ENCODE peak calls at places on chromosome 1, in eight cellular contexts. Y is K562, D is GM23248, M is mammary epithelial cell, H is HCT116, V is endothelial cell of umbilical vein, A is PC-9, C is neural progenitor cell. X is an unnamed sample. For H3K9me3 and H3K4me1, the result is how much of the 10 kb centered on the place peaks cover.

GRCh38 chr1:25657121-25657521 is 40.5 kb downstream of the MAN1C1 start:
- DNase-seq in V (peak), Y (no peak), D (no peak), A (no peak), H (no peak), C (no peak), M (no peak), X (no peak)

GRCh38 chr1:211259596-211260126 is 495 bp downstream of the RCOR3 start:
- DNase-seq in C (no peak), H (no peak), V (no peak), M (no peak), Y (peak), D (peak), A (no peak), X (peak)

GRCh38 chr1:9009438-9010366 is 16.5 kb downstream of the SLC2A7 start:
- DNase-seq in Y (peak), M (no peak), H (no peak), V (peak), A (peak), D (peak), C (peak), X (peak)

GRCh38 chr1:74731399-74732052 is 1.3 kb downstream of the CRYZ start:
- DNase-seq in H (no peak), A (no peak), Y (peak), C (no peak), M (no peak), V (peak), D (peak), X (peak)

GRCh38 chr1:26349886-26350244 is 4.1 kb downstream of the CRYBG2 start:
- DNase-seq in H (no peak), A (no peak), M (no peak), D (no peak), C (no peak), V (no peak), Y (no peak), X (no peak)

GRCh38 chr1:156025873-156026272 is 5.1 kb upstream of the SSR2 start:
- DNase-seq in H (peak), V (peak), C (peak), M (no peak), Y (peak), A (no peak), D (peak), X (peak)

GRCh38 chr1:234647758-234648157 is 37.8 kb upstream of the IRF2BP2 start:
- DNase-seq in A (no peak), V (no peak), D (peak), M (peak), H (no peak), Y (no peak), C (no peak), X (no peak)

GRCh38 chr1:183139281-183139942 is 46.7 kb upstream of the LAMC2 start:
- DNase-seq in Y (no peak), D (peak), C (no peak), H (no peak), M (peak), V (peak), A (peak), X (peak)

GRCh38 chr1:225578247-225578646 is 74.7 kb downstream of the ENAH start:
- DNase-seq in H (no peak), A (no peak), Y (no peak), M (no peak), V (no peak), C (no peak), D (peak), X (no peak)

GRCh38 chr1:39117985-39118384 is 86.5 kb upstream of the MACF1 start:
- DNase-seq in Y (no peak), D (no peak), H (no peak), V (no peak), M (no peak), C (no peak), A (no peak), X (no peak)

GRCh38 chr1:172322219-172323061 is 98.0 kb upstream of the C1orf105 start:
- DNase-seq in H (no peak), A (no peak), Y (no peak), V (peak), D (peak), M (peak), C (no peak), X (peak)

GRCh38 chr1:19666139-19666465 is 1.4 kb downstream of the HTR6 start:
- DNase-seq in V (no peak), M (no peak), A (no peak), C (no peak), Y (no peak), H (no peak), D (no peak), X (no peak)

GRCh38 chr1:201184734-201185453 is 5.7 kb upstream of the IGFN1 start:
- DNase-seq in V (peak), A (peak), H (peak), D (peak), M (peak), Y (peak), C (peak), X (peak)

GRCh38 chr1:242427519-242427918 is 97.0 kb downstream of the PLD5 start:
- DNase-seq in H (no peak), M (no peak), Y (no peak), A (no peak), V (no peak), C (no peak), D (no peak), X (no peak)

GRCh38 chr1:75901371-75901770 is 30.8 kb downstream of the ASB17 start:
- DNase-seq in Y (no peak), M (no peak), H (no peak), V (no peak), A (no peak), D (no peak), C (no peak), X (no peak)

GRCh38 chr1:167186771-167187170 is 33.9 kb upstream of the POU2F1 start:
- DNase-seq in M (no peak), C (no peak), A (no peak), V (no peak), H (no peak), Y (no peak), D (no peak), X (no peak)

GRCh38 chr1:112099979-112100378 is 110.5 kb upstream of the KCND3 start:
- DNase-seq in V (no peak), M (no peak), A (no peak), H (no peak), Y (no peak), C (no peak), D (no peak), X (no peak)

GRCh38 chr1:40404670-40405462 is 31.3 kb downstream of the SMAP2 start:
- DNase-seq in M (peak), D (peak), H (peak), A (peak), C (peak), Y (peak), V (peak), X (peak)

GRCh38 chr1:63073530-63074306 is 248.6 kb upstream of the FOXD3 start:
- DNase-seq in Y (no peak), C (peak), M (no peak), V (no peak), A (no peak), H (no peak), D (peak), X (no peak)

GRCh38 chr1:198937231-198938031 is 298.6 kb downstream of the PTPRC start:
- DNase-seq in D (peak), H (peak), C (peak), V (peak), M (peak), Y (no peak), A (peak), X (peak)

GRCh38 chr1:156727914-156728598 is at the start of gene METTL25B:
- DNase-seq in C (peak), H (no peak), M (peak), Y (peak), A (peak), D (peak), V (peak), X (peak)

GRCh38 chr1:223741861-223742260 is 29.5 kb downstream of the CAPN2 start:
- DNase-seq in Y (no peak), A (no peak), D (peak), H (no peak), C (no peak), M (peak), V (peak), X (peak)

GRCh38 chr1:235366286-235366685 is 941 bp upstream of the TBCE start:
- DNase-seq in A (no peak), Y (peak), M (peak), V (no peak), H (no peak), C (no peak), D (no peak), X (no peak)

GRCh38 chr1:111332190-111332589 is 41.5 kb downstream of the CHIA start:
- DNase-seq in D (no peak), V (no peak), H (no peak), Y (no peak), A (no peak), M (no peak), C (no peak), X (no peak)

GRCh38 chr1:117904485-117904884 is 24.9 kb downstream of the GDAP2 start:
- DNase-seq in C (no peak), Y (no peak), H (no peak), A (no peak), V (no peak), D (no peak), M (no peak), X (no peak)

GRCh38 chr1:29240400-29240837 is 4.1 kb downstream of the PTPRU start:
- DNase-seq in A (no peak), V (no peak), D (no peak), H (no peak), Y (no peak), M (no peak), C (peak), X (no peak)

GRCh38 chr1:247373721-247374141 is 42.1 kb upstream of the ZNF496 start:
- DNase-seq in M (peak), Y (peak), A (no peak), H (no peak), V (peak), D (peak), C (peak), X (peak)

GRCh38 chr1:14946567-14947285 is 206.8 kb upstream of the TMEM51 start:
- DNase-seq in V (peak), D (peak), M (peak), H (no peak), Y (no peak), A (no peak), C (no peak), X (peak)

GRCh38 chr1:155064109-155064812 is 721 bp downstream of the EFNA4 start:
- DNase-seq in C (peak), M (no peak), A (no peak), V (peak), Y (peak), D (peak), H (no peak), X (no peak)

GRCh38 chr1:107941123-107941522 is 23.9 kb downstream of the VAV3 start:
- DNase-seq in C (no peak), V (no peak), D (peak), Y (no peak), H (no peak), M (no peak), A (peak), X (no peak)

GRCh38 chr1:225834417-225835329 is 24.7 kb downstream of the EPHX1 start:
- DNase-seq in V (no peak), M (no peak), Y (no peak), D (peak), C (no peak), A (no peak), H (no peak), X (peak)

GRCh38 chr1:198681247-198681646 is 42.4 kb downstream of the PTPRC start:
- DNase-seq in D (no peak), A (no peak), C (no peak), H (no peak), Y (no peak), V (peak), M (no peak), X (peak)

GRCh38 chr1:33273961-33274371 is 17.7 kb downstream of the ZNF362 start:
- DNase-seq in H (no peak), Y (no peak), C (no peak), V (no peak), A (no peak), M (peak), D (no peak), X (no peak)

GRCh38 chr1:204583909-204584632 is 67.9 kb downstream of the MDM4 start:
- DNase-seq in H (no peak), M (no peak), V (no peak), D (no peak), A (no peak), C (no peak), Y (no peak), X (no peak)

DNA sequence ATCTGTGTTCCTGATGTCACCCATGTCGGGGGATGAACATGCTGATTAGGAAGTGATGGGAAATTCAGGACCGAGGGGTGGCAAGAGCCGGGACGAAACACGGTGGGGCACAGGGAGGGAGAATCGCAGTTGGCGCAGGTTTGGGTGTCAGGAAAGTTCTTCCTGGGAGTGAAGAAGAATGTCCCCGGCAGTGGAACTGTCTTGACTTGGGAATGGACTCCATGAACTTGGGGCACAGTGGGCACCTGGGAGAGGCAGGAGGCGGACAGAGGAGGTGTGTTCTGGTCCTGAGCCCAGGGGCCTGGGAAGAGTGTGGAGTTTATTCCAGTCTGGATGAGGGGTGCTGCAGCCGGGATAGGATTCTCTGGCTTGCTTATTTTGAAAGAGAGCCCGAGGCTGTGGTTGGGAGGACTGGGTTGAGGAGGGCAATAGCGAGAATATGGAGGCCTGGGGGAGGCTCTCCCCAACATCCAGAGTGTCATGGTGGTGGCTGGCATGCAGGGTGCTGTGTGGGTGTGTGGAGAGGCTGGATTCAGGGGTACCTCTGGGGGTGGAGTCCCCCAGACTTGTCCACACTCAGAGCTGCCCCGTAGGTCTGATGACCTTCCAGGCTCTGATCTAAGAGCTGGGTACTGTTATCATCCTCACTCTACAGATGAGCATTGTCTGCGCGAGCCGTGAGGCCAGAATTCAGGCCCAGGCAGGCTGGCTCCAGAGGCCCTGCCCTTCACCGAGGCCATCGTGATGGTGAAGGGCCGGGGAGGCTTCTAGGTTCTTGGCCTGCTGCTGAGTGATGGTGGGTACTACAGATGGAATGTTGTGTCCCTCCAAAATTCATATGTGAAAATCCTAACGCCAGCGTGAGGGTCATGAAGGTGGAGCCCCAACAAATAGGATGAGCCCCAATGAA is 274.5 kb upstream of the C1orf174 start:
- DNase-seq in Y (peak), D (no peak), A (no peak), M (no peak), H (no peak), V (no peak), C (no peak), X (no peak)
- H3K9me3 ChIP-seq in Y (under half), D (under half), A (under half), M (under half), H (under half), V (under half), C (under half), X (under half)

GRCh38 chr1:209657140-209657879 is 5.1 kb upstream of the LAMB3 start:
- DNase-seq in H (peak), C (no peak), D (peak), V (peak), A (peak), Y (peak), M (peak), X (no peak)
- H3K4me1 ChIP-seq in H (under half), C (under half), D (under half), V (under half), A (half or more), Y (under half), M (half or more), X (under half)

GRCh38 chr1:160981584-160982411 is 27.2 kb upstream of the ITLN2 start:
- DNase-seq in D (peak), A (no peak), V (no peak), C (peak), H (no peak), Y (no peak), M (no peak), X (no peak)
- TF ChIP-seq EZH2 in D (peak), A (no peak), V (peak), C (peak), H (no peak), Y (no peak), M (no peak), X (no peak)

DNA sequence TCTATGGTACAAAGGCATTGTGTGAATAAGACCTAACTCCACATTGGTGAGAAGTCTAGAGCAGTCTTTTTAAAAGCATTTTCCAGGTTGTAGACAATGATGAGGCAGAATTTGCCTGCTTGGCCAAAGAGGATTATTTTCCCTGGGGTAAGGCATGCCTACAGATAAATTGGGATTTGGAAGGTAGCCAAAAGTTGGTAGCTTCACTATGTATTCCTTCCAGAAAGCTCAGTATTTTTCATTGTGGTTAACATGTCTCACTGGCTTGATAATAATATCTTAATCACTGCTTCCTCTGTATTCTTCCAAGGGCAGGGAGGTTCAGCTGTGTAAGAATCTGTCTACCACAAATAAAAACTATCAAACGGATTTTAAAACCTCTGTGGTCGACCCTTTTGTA is 590.8 kb upstream of the PRMT6 start:
- DNase-seq in H (no peak), A (no peak), Y (no peak), D (peak), M (peak), V (no peak), C (no peak), X (peak)
- H3K9me3 ChIP-seq in H (under half), A (under half), Y (under half), D (under half), M (under half), V (under half), C (under half), X (under half)

GRCh38 chr1:30756545-30757195 is 904 bp downstream of the LAPTM5 start:
- DNase-seq in A (peak), V (peak), Y (peak), D (peak), H (no peak), M (peak), C (no peak), X (peak)

GRCh38 chr1:30756206-30756544 is 1.4 kb downstream of the LAPTM5 start:
- DNase-seq in H (no peak), Y (no peak), C (no peak), V (no peak), A (no peak), D (no peak), M (no peak), X (no peak)

GRCh38 chr1:30754684-30755171 is 2.8 kb downstream of the LAPTM5 start:
- DNase-seq in C (no peak), V (no peak), H (no peak), D (peak), A (no peak), M (no peak), Y (no peak), X (no peak)

GRCh38 chr1:30755746-30756145 is 1.8 kb downstream of the LAPTM5 start:
- DNase-seq in C (no peak), H (no peak), D (no peak), A (no peak), M (no peak), Y (no peak), V (no peak), X (no peak)

GRCh38 chr1:30755334-30755733 is 2.2 kb downstream of the LAPTM5 start:
- DNase-seq in D (no peak), A (no peak), V (no peak), C (no peak), M (no peak), Y (no peak), H (no peak), X (no peak)
- H3K4me1 ChIP-seq in D (under half), A (half or more), V (under half), C (under half), M (under half), Y (half or more), H (under half), X (under half)

X was measured in fibroblast of lung.